ENCODE peak calls at places on chromosomes 4 and X, in ten cellular contexts. M, J, N, S, P, F, Y, Z, I and R are unnamed samples. For H3K36me3 and H3K4me1, the result is how much of the 10 kb centered on the place peaks cover.

GRCh38 chrX:38664285-38664684 is 102.9 kb downstream of the TSPAN7 start:
- DNase-seq in M (peak), J (no peak), N (peak), S (no peak), P (peak), F (peak), Y (no peak), Z (no peak), I (no peak), R (peak)

GRCh38 chr4:153759407-153760226 is at the start of gene RNF175:
- DNase-seq in M (no peak), J (no peak), N (no peak), S (peak), P (no peak), F (peak), Y (no peak), Z (no peak), I (no peak), R (no peak)

GRCh38 chrX:131987252-131987651 is 35.9 kb upstream of the STK26 start:
- DNase-seq in M (peak), J (peak), N (no peak), S (no peak), P (no peak), F (peak), Y (no peak), Z (no peak), I (no peak), R (no peak)

GRCh38 chr4:179750374-179750773 is 2308.1 kb upstream of the AGA start:
- DNase-seq in M (no peak), J (no peak), N (no peak), S (no peak), P (peak), F (no peak), Y (no peak), Z (no peak), I (no peak), R (no peak)

GRCh38 chr4:117239434-117239833 is 154.1 kb upstream of the TRAM1L1 start:
- DNase-seq in M (no peak), J (peak), N (no peak), S (no peak), P (no peak), F (no peak), Y (no peak), Z (no peak), I (no peak), R (no peak)

GRCh38 chr4:180028682-180029081 is 2214.5 kb upstream of the TENM3 start:
- DNase-seq in M (no peak), J (no peak), N (peak), S (no peak), P (peak), F (no peak), Y (no peak), Z (no peak), I (no peak), R (peak)

GRCh38 chr4:169117591-169118081 is 107.6 kb upstream of the CBR4 start:
- DNase-seq in M (no peak), J (no peak), N (no peak), S (peak), P (peak), F (no peak), Y (no peak), Z (no peak), I (no peak), R (no peak)

GRCh38 chr4:116400480-116400879 is 684.9 kb downstream of the TRAM1L1 start:
- DNase-seq in M (no peak), J (no peak), N (peak), S (no peak), P (peak), F (no peak), Y (no peak), Z (no peak), I (no peak), R (no peak)

GRCh38 chrX:132184871-132185270 is 34.4 kb downstream of the RAP2C start:
- DNase-seq in M (no peak), J (no peak), N (no peak), S (no peak), P (no peak), F (no peak), Y (no peak), Z (no peak), I (no peak), R (no peak)

GRCh38 chr4:84841435-84841834 is 125.1 kb downstream of the WDFY3 start:
- DNase-seq in M (peak), J (no peak), N (no peak), S (no peak), P (no peak), F (no peak), Y (no peak), Z (no peak), I (no peak), R (no peak)

GRCh38 chr4:62133977-62134376 is 933.9 kb downstream of the ADGRL3 start:
- DNase-seq in M (no peak), J (no peak), N (no peak), S (no peak), P (no peak), F (no peak), Y (no peak), Z (no peak), I (no peak), R (no peak)

GRCh38 chr4:143633833-143634232 is 66.6 kb downstream of the FREM3 start:
- DNase-seq in M (no peak), J (no peak), N (no peak), S (no peak), P (no peak), F (no peak), Y (no peak), Z (no peak), I (no peak), R (no peak)

GRCh38 chrX:40121618-40122017 is 23.9 kb upstream of the BCOR start:
- DNase-seq in M (no peak), J (no peak), N (no peak), S (no peak), P (no peak), F (no peak), Y (no peak), Z (no peak), I (no peak), R (no peak)

GRCh38 chr4:81811562-81812293 is 340.0 kb upstream of the RASGEF1B start:
- DNase-seq in M (no peak), J (no peak), N (no peak), S (no peak), P (no peak), F (no peak), Y (no peak), Z (no peak), I (no peak), R (no peak)

GRCh38 chr4:7962609-7963508 is 23.2 kb upstream of the AFAP1 start:
- DNase-seq in M (no peak), J (no peak), N (no peak), S (no peak), P (no peak), F (no peak), Y (no peak), Z (no peak), I (no peak), R (no peak)

GRCh38 chr4:80240976-80241375 is 25.5 kb upstream of the FGF5 start:
- DNase-seq in M (no peak), J (no peak), N (no peak), S (no peak), P (no peak), F (no peak), Y (no peak), Z (no peak), I (no peak), R (no peak)

GRCh38 chr4:8131210-8131609 is 27.4 kb downstream of the ABLIM2 start:
- DNase-seq in M (no peak), J (no peak), N (no peak), S (no peak), P (no peak), F (no peak), Y (no peak), Z (no peak), I (no peak), R (no peak)

GRCh38 chr4:73609688-73610087 is 10.5 kb downstream of the RASSF6 start:
- DNase-seq in M (peak), J (no peak), N (no peak), S (no peak), P (peak), F (no peak), Y (no peak), Z (no peak), I (no peak), R (no peak)

GRCh38 chr4:158259955-158260575 is 49.8 kb downstream of the TMEM144 start:
- DNase-seq in M (peak), J (no peak), N (peak), S (no peak), P (peak), F (no peak), Y (no peak), Z (no peak), I (no peak), R (no peak)

GRCh38 chr4:123411976-123412589 is 15.5 kb downstream of the SPRY1 start:
- DNase-seq in M (no peak), J (no peak), N (no peak), S (no peak), P (no peak), F (no peak), Y (no peak), Z (no peak), I (no peak), R (no peak)

GRCh38 chrX:18964026-18964425 is 19.9 kb downstream of the PHKA2 start:
- DNase-seq in M (no peak), J (no peak), N (no peak), S (no peak), P (no peak), F (no peak), Y (no peak), Z (no peak), I (no peak), R (no peak)

GRCh38 chr4:4575284-4576211 is 33.7 kb upstream of the STX18 start:
- DNase-seq in M (peak), J (peak), N (peak), S (peak), P (peak), F (peak), Y (peak), Z (peak), I (peak), R (peak)

GRCh38 chr4:18051281-18051680 is 29.7 kb upstream of the LCORL start:
- DNase-seq in M (no peak), J (no peak), N (no peak), S (no peak), P (peak), F (no peak), Y (no peak), Z (no peak), I (no peak), R (no peak)

GRCh38 chr4:183276106-183276505 is 44.0 kb downstream of the CLDN22 start:
- DNase-seq in M (no peak), J (no peak), N (no peak), S (no peak), P (no peak), F (no peak), Y (no peak), Z (no peak), I (no peak), R (no peak)
- H3K36me3 ChIP-seq in M (under half), J (under half), N (under half), S (under half), P (under half), F (under half), Y (under half), Z (under half), I (under half), R (under half)

GRCh38 chr4:163610642-163611041 is 116.2 kb downstream of the TMA16 start:
- DNase-seq in M (no peak), J (no peak), N (no peak), S (no peak), P (no peak), F (no peak), Y (no peak), Z (no peak), I (no peak), R (no peak)
- H3K4me1 ChIP-seq in M (under half), J (under half), N (under half), S (under half), P (under half), F (under half), Y (under half), Z (under half), I (under half), R (under half)

GRCh38 chr4:109469915-109470314 is 36.3 kb downstream of the SEC24B start:
- DNase-seq in M (no peak), J (no peak), N (no peak), S (no peak), P (no peak), F (no peak), Y (no peak), Z (no peak), I (no peak), R (no peak)

GRCh38 chr4:109472343-109472761 is 38.7 kb downstream of the SEC24B start:
- DNase-seq in M (peak), J (no peak), N (no peak), S (no peak), P (peak), F (no peak), Y (no peak), Z (no peak), I (no peak), R (no peak)

DNA sequence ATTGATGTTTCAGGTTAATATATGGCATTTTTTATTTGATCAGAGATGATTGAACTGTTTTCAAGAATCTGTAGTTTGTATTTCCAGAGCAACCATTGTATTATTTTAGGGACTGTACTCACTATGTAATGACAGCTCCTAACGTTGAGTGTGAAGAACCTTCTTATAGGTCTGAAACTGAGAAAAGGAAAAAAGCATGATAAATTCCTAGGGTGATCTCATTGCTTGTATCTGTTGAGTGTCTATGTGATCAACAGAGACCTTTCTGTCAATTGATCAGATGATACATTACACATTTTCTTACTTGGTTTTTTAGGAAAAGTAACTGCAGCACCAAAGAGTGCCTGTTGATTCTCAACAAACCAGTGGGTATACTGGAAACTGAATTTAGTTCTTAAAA is 40.2 kb downstream of the SEC24B start:
- DNase-seq in M (peak), J (no peak), N (no peak), S (no peak), P (no peak), F (no peak), Y (no peak), Z (no peak), I (no peak), R (no peak)
- H3K36me3 ChIP-seq in M (under half), J (under half), N (under half), S (under half), P (under half), F (under half), Y (under half), Z (under half), I (under half), R (under half)

GRCh38 chrX:115419094-115419493 is 129.6 kb downstream of the LUZP4 start:
- DNase-seq in M (no peak), J (no peak), N (no peak), S (no peak), P (no peak), F (no peak), Y (no peak), Z (no peak), I (no peak), R (no peak)

GRCh38 chrX:115425359-115425758 is 135.6 kb upstream of the PLS3 start:
- DNase-seq in M (no peak), J (no peak), N (no peak), S (no peak), P (no peak), F (no peak), Y (no peak), Z (no peak), I (no peak), R (no peak)

GRCh38 chrX:115428011-115428410 is 133.0 kb upstream of the PLS3 start:
- DNase-seq in M (no peak), J (no peak), N (no peak), S (no peak), P (no peak), F (no peak), Y (no peak), Z (no peak), I (no peak), R (no peak)

DNA sequence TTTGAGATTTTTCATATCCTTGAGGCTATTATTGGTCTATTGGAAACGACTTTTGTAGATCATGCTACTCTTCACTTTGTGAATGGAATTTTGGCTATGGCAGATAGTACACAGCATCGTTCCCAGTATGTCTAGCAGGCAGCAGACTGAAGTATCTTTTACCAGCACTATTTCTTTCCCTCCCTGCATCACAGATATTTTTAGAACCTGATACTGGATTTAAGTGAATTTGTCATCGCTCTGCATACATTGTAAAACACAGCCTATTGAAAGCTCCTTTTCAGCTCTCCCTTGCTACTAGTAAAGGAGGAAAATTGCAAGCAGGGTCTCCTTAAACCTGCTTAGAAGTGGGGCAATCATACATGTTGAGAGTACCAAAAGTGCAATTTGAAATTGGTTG is 133.6 kb downstream of the LUZP4 start:
- DNase-seq in M (no peak), J (no peak), N (no peak), S (no peak), P (no peak), F (no peak), Y (no peak), Z (no peak), I (no peak), R (no peak)
- H3K4me1 ChIP-seq in M (under half), J (under half), N (under half), S (under half), P (under half), F (under half), Y (under half), Z (under half), I (under half), R (under half)

GRCh38 chrX:47217852-47218279 is 615 bp upstream of the CDK16 start:
- DNase-seq in M (peak), J (peak), N (peak), S (peak), P (peak), F (peak), Y (peak), Z (peak), I (peak), R (peak)

GRCh38 chrX:47214435-47215077 is 3.9 kb upstream of the CDK16 start:
- DNase-seq in M (no peak), J (no peak), N (no peak), S (peak), P (no peak), F (no peak), Y (no peak), Z (no peak), I (no peak), R (peak)

GRCh38 chrX:47216393-47216925 is 2.0 kb upstream of the CDK16 start:
- DNase-seq in M (no peak), J (no peak), N (no peak), S (peak), P (no peak), F (no peak), Y (no peak), Z (no peak), I (no peak), R (no peak)

GRCh38 chrX:47217121-47217851 is 1.2 kb upstream of the CDK16 start:
- DNase-seq in M (no peak), J (peak), N (no peak), S (peak), P (no peak), F (no peak), Y (peak), Z (no peak), I (no peak), R (no peak)

GRCh38 chrX:47215291-47215900 is 3.1 kb upstream of the CDK16 start:
- DNase-seq in M (no peak), J (no peak), N (no peak), S (peak), P (no peak), F (no peak), Y (no peak), Z (no peak), I (no peak), R (no peak)
- H3K36me3 ChIP-seq in M (under half), J (under half), N (under half), S (under half), P (under half), F (under half), Y (under half), Z (under half), I (under half), R (under half)

GRCh38 chr4:15703439-15703838 is 574 bp downstream of the BST1 start:
- DNase-seq in M (no peak), J (no peak), N (no peak), S (no peak), P (no peak), F (no peak), Y (no peak), Z (no peak), I (no peak), R (no peak)
- H3K4me1 ChIP-seq in M (under half), J (under half), N (under half), S (under half), P (under half), F (under half), Y (under half), Z (under half), I (under half), R (under half)

DNA sequence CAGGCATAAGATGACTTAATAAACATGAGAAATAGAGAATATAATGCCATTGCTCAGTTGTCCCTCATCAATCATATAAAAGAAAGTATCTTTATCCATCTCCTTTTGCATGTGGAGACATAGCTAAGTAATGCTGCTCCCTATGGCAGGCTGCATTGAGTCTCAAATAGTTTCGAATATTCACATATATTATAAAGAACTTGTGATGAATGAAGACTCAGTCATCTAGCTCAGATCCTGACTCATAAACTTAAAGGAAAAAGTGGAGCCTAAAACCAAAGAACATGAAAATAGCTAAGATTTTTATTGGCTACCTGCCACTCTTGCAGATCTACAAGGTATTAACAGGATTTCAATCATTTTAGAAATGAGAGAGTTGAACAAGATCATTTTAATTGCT is 11.7 kb upstream of the TLL1 start:
- DNase-seq in M (no peak), J (no peak), N (no peak), S (no peak), P (no peak), F (no peak), Y (no peak), Z (no peak), I (no peak), R (no peak)
- H3K36me3 ChIP-seq in M (under half), J (under half), N (under half), S (under half), P (under half), F (under half), Y (under half), Z (under half), I (under half), R (under half)